ENCODE peak calls at places on chromosomes 1 and 21, in ten cellular contexts. P is IMR-90, E is lower leg skin, D is gastrocnemius medialis, I is HCT116, Y is stomach, H is spleen, N is Peyer's patch, F is uterus, T is adrenal gland. C is an unnamed sample.

GRCh38 chr1:26110731-26111529 is 694 bp upstream of the PDIK1L start:
- DNase-seq in T (peak; percentile 75), I (peak; percentile 48), H (peak; percentile 94), P (peak; percentile 54), E (peak; percentile 95), Y (peak; percentile 87), D (peak; percentile 74), N (peak; percentile 89), F (peak; percentile 70), C (peak; percentile 94)

GRCh38 chr1:158039380-158039779 is 45.9 kb downstream of the KIRREL1 start:
- DNase-seq in N (no peak), H (peak; percentile 16), P (peak; percentile 40), F (no peak), E (no peak), T (no peak), I (no peak), D (no peak), Y (no peak), C (no peak)

GRCh38 chr1:54876814-54877213 is 10.2 kb downstream of the DHCR24 start:
- DNase-seq in T (no peak), I (no peak), H (no peak), E (no peak), F (no peak), Y (no peak), N (no peak), D (no peak), P (no peak), C (no peak)

GRCh38 chr1:159889821-159890252 is 10.1 kb downstream of the CFAP45 start:
- DNase-seq in I (no peak), E (no peak), D (no peak), H (no peak), T (peak; percentile 50), Y (no peak), N (no peak), F (no peak), P (peak; percentile 96), C (no peak)

GRCh38 chr1:22189619-22190018 is 46.7 kb upstream of the WNT4 start:
- DNase-seq in I (no peak), F (no peak), E (no peak), T (no peak), N (peak; percentile 5), D (no peak), H (peak; percentile 1), P (no peak), Y (no peak), C (no peak)

GRCh38 chr1:162905759-162906158 is 44.8 kb upstream of the CCDC190 start:
- DNase-seq in F (no peak), T (no peak), N (no peak), H (no peak), E (no peak), D (no peak), Y (no peak), I (no peak), P (peak; percentile 81), C (no peak)

GRCh38 chr1:243748706-243749283 is 101.2 kb downstream of the AKT3 start:
- DNase-seq in E (no peak), I (peak; percentile 63), Y (no peak), F (no peak), N (no peak), T (peak; percentile 29), H (no peak), D (no peak), P (peak; percentile 88), C (no peak)

GRCh38 chr1:156104065-156104810 is 10.3 kb upstream of the LMNA start:
- DNase-seq in T (peak; percentile 48), H (no peak), F (peak; percentile 88), D (peak; percentile 37), N (peak; percentile 81), Y (peak; percentile 70), I (no peak), E (peak; percentile 96), P (peak; percentile 80), C (no peak)

GRCh38 chr1:67429011-67429527 is 1.1 kb downstream of the SERBP1 start:
- DNase-seq in I (no peak), Y (no peak), N (peak; percentile 55), H (peak; percentile 74), P (no peak), T (peak; percentile 17), E (no peak), D (no peak), F (no peak), C (no peak)

GRCh38 chr21:42839271-42840231 is 39.8 kb downstream of the WDR4 start:
- DNase-seq in Y (peak; percentile 22), N (peak; percentile 34), I (no peak), F (peak; percentile 8), D (no peak), T (no peak), H (peak; percentile 67), E (peak; percentile 74), P (no peak), C (no peak)

GRCh38 chr1:33094971-33095604 is 14.1 kb downstream of the AZIN2 start:
- DNase-seq in T (peak; percentile 66), F (peak; percentile 46), Y (peak; percentile 70), N (no peak), H (no peak), E (peak; percentile 91), P (peak; percentile 71), D (peak; percentile 46), I (peak; percentile 60), C (no peak)

GRCh38 chr1:47688161-47688560 is 250.3 kb downstream of the FOXD2 start:
- DNase-seq in E (peak; percentile 68), N (no peak), D (no peak), H (peak; percentile 38), Y (peak; percentile 14), T (no peak), I (no peak), F (no peak), P (no peak), C (no peak)

GRCh38 chr1:107821340-107821739 is 143.6 kb downstream of the VAV3 start:
- DNase-seq in I (no peak), T (no peak), P (no peak), H (no peak), D (no peak), Y (no peak), E (no peak), F (no peak), N (no peak), C (no peak)

GRCh38 chr1:58392083-58392482 is 154.4 kb downstream of the OMA1 start:
- DNase-seq in H (no peak), T (no peak), D (no peak), F (no peak), N (no peak), E (no peak), I (no peak), P (no peak), Y (no peak), C (no peak)

GRCh38 chr1:118360817-118361216 is 175.8 kb upstream of the SPAG17 start:
- DNase-seq in Y (no peak), N (no peak), E (no peak), P (peak; percentile 29), H (no peak), I (no peak), D (no peak), T (no peak), F (no peak), C (no peak)

GRCh38 chr1:20727746-20728316 is 4.7 kb downstream of the SH2D5 start:
- DNase-seq in E (peak; percentile 80), P (no peak), H (no peak), I (no peak), N (peak; percentile 52), Y (peak; percentile 16), D (no peak), F (no peak), T (no peak), C (no peak)

GRCh38 chr1:212749924-212750535 is 41.5 kb downstream of the NSL1 start:
- DNase-seq in F (no peak), I (peak; percentile 44), E (no peak), T (peak; percentile 10), P (peak; percentile 79), D (no peak), Y (no peak), N (no peak), H (no peak), C (no peak)
- TF ChIP-seq POLR2A in F (no peak), I (no peak), E (no peak), T (no peak), P (no peak), D (no peak), Y (no peak), N (no peak), H (no peak), C (no peak)

DNA sequence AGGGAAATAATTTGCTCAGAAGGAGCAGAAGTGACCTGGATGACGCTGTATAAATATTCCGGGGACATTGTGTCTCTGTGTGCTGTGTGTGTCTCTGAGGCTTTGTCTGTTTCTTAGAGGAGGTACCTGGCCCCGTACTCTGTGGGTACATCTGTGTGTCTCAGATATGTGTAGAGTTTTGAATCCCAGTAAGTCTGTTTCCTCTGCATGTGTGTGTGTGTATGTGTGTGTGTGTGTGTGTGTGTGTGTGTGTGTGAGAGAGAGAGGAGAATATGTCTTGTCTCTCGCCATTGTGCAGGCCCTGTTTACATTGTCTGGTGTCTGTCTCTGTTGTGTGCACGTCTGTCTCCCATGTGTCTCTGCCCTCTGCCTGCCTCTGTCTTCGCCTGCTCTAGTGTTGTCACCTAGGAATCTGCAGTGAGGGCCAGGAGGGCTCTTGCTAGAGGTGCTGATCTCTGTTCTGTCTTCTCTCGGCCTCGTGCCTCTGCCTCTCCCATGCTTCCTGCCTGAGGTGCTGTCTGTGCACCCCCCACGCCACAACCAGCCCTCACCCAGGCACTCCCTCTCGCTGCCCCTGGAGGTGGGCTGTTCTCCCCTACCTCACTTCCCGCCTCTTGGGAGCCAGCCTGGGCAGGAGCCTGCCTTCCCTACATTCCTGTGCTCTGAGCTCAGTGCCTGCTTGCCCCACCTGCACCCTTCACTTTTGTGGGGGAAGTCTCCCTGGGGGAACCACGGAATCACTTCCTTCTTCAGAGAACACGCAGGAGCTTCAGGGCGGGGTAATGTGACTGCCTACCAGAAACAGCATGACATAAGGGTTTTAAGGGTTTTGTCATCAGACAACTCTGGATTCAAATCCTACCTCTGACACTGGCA is 5.9 kb downstream of the MAP7D1 start:
- DNase-seq in I (no peak), N (no peak), D (peak; percentile 54), T (no peak), E (no peak), Y (peak; percentile 51), P (no peak), H (peak; percentile 90), F (no peak), C (no peak)
- TF ChIP-seq POLR2A in I (no peak), N (no peak), D (peak; percentile 36), T (no peak), E (no peak), Y (no peak), P (no peak), H (no peak), F (no peak), C (no peak)

DNA sequence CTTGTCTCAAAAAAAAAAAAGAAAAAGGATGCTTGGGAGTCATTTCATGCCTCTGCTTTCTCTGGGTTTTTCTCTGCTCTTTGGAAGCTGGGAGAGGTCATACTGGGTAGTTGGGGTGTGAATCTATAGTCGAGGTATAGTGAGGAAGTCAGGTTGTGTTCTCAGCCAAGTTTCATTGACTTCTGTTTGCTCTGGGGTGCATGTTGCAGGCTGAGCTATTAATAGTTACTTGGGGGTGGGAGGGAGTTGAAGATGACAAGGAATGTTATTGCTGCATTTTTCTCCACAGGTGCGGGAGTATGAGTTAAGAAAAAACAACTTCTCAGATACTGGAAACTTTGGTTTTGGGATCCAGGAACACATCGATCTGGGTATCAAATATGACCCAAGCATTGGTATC is 2.8 kb downstream of the RPL11 start:
- DNase-seq in Y (no peak), P (no peak), H (no peak), T (no peak), E (no peak), I (no peak), N (no peak), F (no peak), D (no peak), C (no peak)
- TF ChIP-seq POLR2A in Y (no peak), P (no peak), H (no peak), T (no peak), E (no peak), I (no peak), N (no peak), F (no peak), D (no peak), C (no peak)

GRCh38 chr1:10032590-10033358 is at the start of gene UBE4B:
- DNase-seq in F (peak; percentile 98), I (peak; percentile 93), P (peak; percentile 97), E (peak; percentile 99), Y (peak; percentile 99), N (peak; percentile 99), T (peak; percentile 99), D (peak; percentile 98), H (peak; percentile 100), C (peak; percentile 100)
- TF ChIP-seq POLR2A in F (no peak), I (peak; percentile 46), P (no peak), E (no peak), Y (no peak), N (peak; percentile 41), T (no peak), D (peak; percentile 59), H (peak; percentile 22), C (no peak)